ENCODE peak calls at places on chromosomes 4 and X, in eight cellular contexts. One of them, this sample, is unnamed.

GRCh38 chr4:35539404-35540055 is 704.8 kb downstream of the ARAP2 start:
- DNase-seq in heart right ventricle: no peak
- DNase-seq in CD4-positive, alpha-beta memory T cell: no peak
- DNase-seq in colonic mucosa: no peak
- DNase-seq in Karpas-422: no peak
- DNase-seq in PC-3: no peak
- DNase-seq in A549: no peak
- DNase-seq in caudate nucleus: no peak
- DNase-seq in this sample: no peak

GRCh38 chr4:172104534-172104933 is 291.3 kb downstream of the GALNTL6 start:
- DNase-seq in caudate nucleus: no peak
- DNase-seq in PC-3: peak
- DNase-seq in heart right ventricle: no peak
- DNase-seq in A549: no peak
- DNase-seq in colonic mucosa: no peak
- DNase-seq in CD4-positive, alpha-beta memory T cell: no peak
- DNase-seq in Karpas-422: no peak
- DNase-seq in this sample: no peak

GRCh38 chr4:139256349-139256748 is 23.7 kb downstream of the MGARP start:
- DNase-seq in A549: no peak
- DNase-seq in Karpas-422: no peak
- DNase-seq in PC-3: no peak
- DNase-seq in colonic mucosa: no peak
- DNase-seq in CD4-positive, alpha-beta memory T cell: no peak
- DNase-seq in caudate nucleus: no peak
- DNase-seq in heart right ventricle: no peak
- DNase-seq in this sample: no peak

GRCh38 chr4:42339935-42340406 is 57.3 kb upstream of the SHISA3 start:
- DNase-seq in colonic mucosa: no peak
- DNase-seq in PC-3: no peak
- DNase-seq in Karpas-422: no peak
- DNase-seq in heart right ventricle: peak
- DNase-seq in caudate nucleus: no peak
- DNase-seq in A549: no peak
- DNase-seq in CD4-positive, alpha-beta memory T cell: no peak
- DNase-seq in this sample: no peak

GRCh38 chr4:99104153-99104552 is 15.6 kb upstream of the ADH5 start:
- DNase-seq in CD4-positive, alpha-beta memory T cell: no peak
- DNase-seq in heart right ventricle: no peak
- DNase-seq in PC-3: no peak
- DNase-seq in caudate nucleus: no peak
- DNase-seq in colonic mucosa: no peak
- DNase-seq in Karpas-422: no peak
- DNase-seq in A549: no peak
- DNase-seq in this sample: no peak

GRCh38 chr4:78414116-78414515 is 137.5 kb upstream of the ANXA3 start:
- DNase-seq in A549: no peak
- DNase-seq in heart right ventricle: peak
- DNase-seq in PC-3: no peak
- DNase-seq in Karpas-422: no peak
- DNase-seq in CD4-positive, alpha-beta memory T cell: no peak
- DNase-seq in caudate nucleus: no peak
- DNase-seq in colonic mucosa: no peak
- DNase-seq in this sample: no peak

GRCh38 chrX:129716507-129716906 is 22.3 kb upstream of the XPNPEP2 start:
- DNase-seq in colonic mucosa: no peak
- DNase-seq in Karpas-422: no peak
- DNase-seq in heart right ventricle: no peak
- DNase-seq in caudate nucleus: no peak
- DNase-seq in A549: no peak
- DNase-seq in PC-3: no peak
- DNase-seq in CD4-positive, alpha-beta memory T cell: no peak
- DNase-seq in this sample: no peak

GRCh38 chr4:103076777-103077347 is 301 bp upstream of the SLC9B2 start:
- DNase-seq in PC-3: no peak
- DNase-seq in CD4-positive, alpha-beta memory T cell: no peak
- DNase-seq in colonic mucosa: no peak
- DNase-seq in A549: no peak
- DNase-seq in heart right ventricle: no peak
- DNase-seq in Karpas-422: peak
- DNase-seq in caudate nucleus: no peak
- DNase-seq in this sample: peak

GRCh38 chrX:20653070-20653469 is 386.4 kb upstream of the RPS6KA3 start:
- DNase-seq in CD4-positive, alpha-beta memory T cell: no peak
- DNase-seq in PC-3: peak
- DNase-seq in caudate nucleus: no peak
- DNase-seq in A549: no peak
- DNase-seq in colonic mucosa: no peak
- DNase-seq in Karpas-422: no peak
- DNase-seq in heart right ventricle: no peak
- DNase-seq in this sample: no peak

GRCh38 chrX:25034889-25035288 is 19.1 kb upstream of the ARX start:
- DNase-seq in A549: no peak
- DNase-seq in CD4-positive, alpha-beta memory T cell: no peak
- DNase-seq in Karpas-422: no peak
- DNase-seq in heart right ventricle: no peak
- DNase-seq in caudate nucleus: no peak
- DNase-seq in PC-3: peak
- DNase-seq in colonic mucosa: no peak
- DNase-seq in this sample: no peak

GRCh38 chrX:121336831-121337421 is 289.5 kb downstream of the GLUD2 start:
- DNase-seq in colonic mucosa: no peak
- DNase-seq in heart right ventricle: no peak
- DNase-seq in CD4-positive, alpha-beta memory T cell: no peak
- DNase-seq in Karpas-422: no peak
- DNase-seq in A549: no peak
- DNase-seq in caudate nucleus: no peak
- DNase-seq in PC-3: peak
- DNase-seq in this sample: no peak

GRCh38 chr4:155708782-155709181 is 42.1 kb downstream of the GUCY1A1 start:
- DNase-seq in A549: no peak
- DNase-seq in colonic mucosa: no peak
- DNase-seq in heart right ventricle: no peak
- DNase-seq in PC-3: no peak
- DNase-seq in CD4-positive, alpha-beta memory T cell: no peak
- DNase-seq in caudate nucleus: no peak
- DNase-seq in Karpas-422: no peak
- DNase-seq in this sample: no peak

GRCh38 chr4:110900206-110900769 is 277.4 kb upstream of the PITX2 start:
- DNase-seq in Karpas-422: no peak
- DNase-seq in A549: no peak
- DNase-seq in heart right ventricle: no peak
- DNase-seq in CD4-positive, alpha-beta memory T cell: no peak
- DNase-seq in PC-3: no peak
- DNase-seq in caudate nucleus: no peak
- DNase-seq in colonic mucosa: no peak
- DNase-seq in this sample: no peak
- H3K27ac ChIP-seq in Karpas-422: no peak
- H3K27ac ChIP-seq in A549: no peak
- H3K27ac ChIP-seq in heart right ventricle: no peak
- H3K27ac ChIP-seq in CD4-positive, alpha-beta memory T cell: no peak
- H3K27ac ChIP-seq in PC-3: no peak
- H3K27ac ChIP-seq in caudate nucleus: no peak
- H3K27ac ChIP-seq in colonic mucosa: no peak
- H3K27ac ChIP-seq in this sample: no peak

GRCh38 chr4:1337951-1338751 is 8.9 kb upstream of the UVSSA start:
- DNase-seq in Karpas-422: no peak
- DNase-seq in CD4-positive, alpha-beta memory T cell: no peak
- DNase-seq in heart right ventricle: no peak
- DNase-seq in caudate nucleus: no peak
- DNase-seq in A549: no peak
- DNase-seq in PC-3: no peak
- DNase-seq in colonic mucosa: no peak
- DNase-seq in this sample: no peak
- H3K27ac ChIP-seq in Karpas-422: no peak
- H3K27ac ChIP-seq in CD4-positive, alpha-beta memory T cell: no peak
- H3K27ac ChIP-seq in heart right ventricle: no peak
- H3K27ac ChIP-seq in caudate nucleus: no peak
- H3K27ac ChIP-seq in A549: no peak
- H3K27ac ChIP-seq in PC-3: peak
- H3K27ac ChIP-seq in colonic mucosa: no peak
- H3K27ac ChIP-seq in this sample: no peak

DNA sequence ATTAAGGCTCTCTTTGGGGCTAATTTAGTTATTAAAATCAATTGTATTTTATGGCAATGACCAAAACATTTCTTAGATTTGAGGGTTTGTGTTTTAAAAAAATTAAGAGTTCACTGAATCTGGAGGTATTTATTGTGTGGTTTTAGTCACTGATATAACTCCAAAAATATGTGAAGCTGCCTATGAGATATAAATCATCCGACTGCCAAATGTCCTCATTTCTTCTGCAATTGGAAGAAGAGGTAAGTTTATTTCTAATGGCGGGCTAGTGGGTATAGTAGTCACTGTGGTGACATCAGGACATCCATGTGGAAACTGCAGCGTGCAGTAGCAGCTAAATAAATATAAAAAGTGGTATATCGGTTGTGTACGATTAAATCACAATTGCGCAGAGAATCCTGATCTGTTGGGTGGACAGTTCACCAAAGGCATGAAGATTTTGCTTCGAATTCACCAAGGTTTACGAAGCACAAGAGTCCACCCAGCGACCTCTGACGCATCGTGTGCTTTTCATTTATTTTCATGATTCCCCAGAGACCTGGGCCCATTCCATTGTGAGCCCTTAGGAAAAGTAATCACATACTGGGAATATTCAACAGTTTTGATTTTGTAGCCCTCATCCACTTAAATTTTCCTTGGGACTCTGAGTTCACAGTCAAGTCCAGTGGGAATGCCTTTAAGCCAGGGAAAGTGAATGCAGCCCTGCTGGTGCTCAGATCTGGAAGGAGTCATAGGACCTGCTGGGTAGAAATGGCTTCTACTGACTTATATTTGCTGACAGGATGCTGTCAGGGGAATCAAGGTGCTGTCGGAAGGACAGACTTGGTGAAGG is 205.3 kb downstream of the MID1 start:
- DNase-seq in CD4-positive, alpha-beta memory T cell: no peak
- DNase-seq in PC-3: peak
- DNase-seq in A549: no peak
- DNase-seq in Karpas-422: no peak
- DNase-seq in colonic mucosa: no peak
- DNase-seq in heart right ventricle: no peak
- DNase-seq in caudate nucleus: no peak
- DNase-seq in this sample: no peak
- H3K27ac ChIP-seq in CD4-positive, alpha-beta memory T cell: no peak
- H3K27ac ChIP-seq in PC-3: no peak
- H3K27ac ChIP-seq in A549: no peak
- H3K27ac ChIP-seq in Karpas-422: no peak
- H3K27ac ChIP-seq in colonic mucosa: no peak
- H3K27ac ChIP-seq in heart right ventricle: no peak
- H3K27ac ChIP-seq in caudate nucleus: no peak
- H3K27ac ChIP-seq in this sample: no peak

GRCh38 chr4:8524595-8525382 is 55.4 kb upstream of the GPR78 start:
- DNase-seq in heart right ventricle: no peak
- DNase-seq in A549: no peak
- DNase-seq in caudate nucleus: no peak
- DNase-seq in colonic mucosa: no peak
- DNase-seq in CD4-positive, alpha-beta memory T cell: no peak
- DNase-seq in PC-3: no peak
- DNase-seq in Karpas-422: no peak
- DNase-seq in this sample: no peak
- H3K27ac ChIP-seq in heart right ventricle: no peak
- H3K27ac ChIP-seq in A549: no peak
- H3K27ac ChIP-seq in caudate nucleus: no peak
- H3K27ac ChIP-seq in colonic mucosa: no peak
- H3K27ac ChIP-seq in CD4-positive, alpha-beta memory T cell: no peak
- H3K27ac ChIP-seq in PC-3: no peak
- H3K27ac ChIP-seq in Karpas-422: no peak
- H3K27ac ChIP-seq in this sample: no peak

This sample was measured in OCI-LY7.